ENCODE peak calls at places on chromosomes 13 and 19, in five cellular contexts. W, T, H, V and P are unnamed samples.
A peak's percentile ranks its signal among the peaks of the same experiment; 100 is the strongest.

GRCh38 chr13:31945202-31945978 is 86.2 kb upstream of the FRY start:
- DNase-seq in W (no peak), T (peak; percentile 79), H (no peak), V (peak; percentile 88), P (no peak)

GRCh38 chr19:49497790-49498106 is 1.5 kb downstream of the RPS11 start:
- DNase-seq in W (no peak), T (no peak), H (no peak), V (no peak), P (no peak)

GRCh38 chr13:99312493-99312883 is 5.3 kb upstream of the GPR183 start:
- DNase-seq in W (no peak), T (no peak), H (no peak), V (no peak), P (peak; percentile 77)

GRCh38 chr13:47672982-47673670 is 327.9 kb downstream of the SUCLA2 start:
- DNase-seq in W (no peak), T (no peak), H (no peak), V (no peak), P (no peak)

GRCh38 chr13:79541426-79542049 is 60.6 kb downstream of the NDFIP2 start:
- DNase-seq in W (peak; percentile 85), T (no peak), H (peak; percentile 61), V (no peak), P (no peak)

GRCh38 chr19:7268737-7269098 is 25.5 kb downstream of the INSR start:
- DNase-seq in W (no peak), T (no peak), H (no peak), V (no peak), P (no peak)

GRCh38 chr19:4638330-4638729 is 986 bp upstream of the TNFAIP8L1 start:
- DNase-seq in W (no peak), T (no peak), H (no peak), V (no peak), P (no peak)

GRCh38 chr13:101626925-101627555 is 174.6 kb downstream of the ITGBL1 start:
- DNase-seq in W (peak; percentile 76), T (no peak), H (peak; percentile 38), V (no peak), P (peak; percentile 61)

GRCh38 chr19:54094601-54095000 is 6.0 kb downstream of the OSCAR start:
- DNase-seq in W (no peak), T (peak; percentile 36), H (no peak), V (no peak), P (no peak)

GRCh38 chr19:54674021-54674617 is 11.3 kb downstream of the LILRB4 start:
- DNase-seq in W (peak; percentile 46), T (no peak), H (no peak), V (no peak), P (no peak)

GRCh38 chr19:29528350-29528945 is 2.7 kb downstream of the VSTM2B start:
- DNase-seq in W (peak; percentile 72), T (peak; percentile 81), H (peak; percentile 11), V (peak; percentile 81), P (no peak)

GRCh38 chr19:55005684-55006488 is 32.2 kb downstream of the GP6 start:
- DNase-seq in W (peak; percentile 82), T (no peak), H (peak; percentile 87), V (no peak), P (peak; percentile 40)

GRCh38 chr19:15178629-15179308 is 22.0 kb downstream of the NOTCH3 start:
- DNase-seq in W (no peak), T (no peak), H (no peak), V (no peak), P (no peak)

GRCh38 chr19:32874605-32875004 is 5.0 kb upstream of the SLC7A9 start:
- DNase-seq in W (no peak), T (no peak), H (no peak), V (no peak), P (no peak)

GRCh38 chr13:79485014-79485441 is 4.1 kb downstream of the NDFIP2 start:
- DNase-seq in W (no peak), T (no peak), H (no peak), V (no peak), P (no peak)

GRCh38 chr19:14450168-14450874 is 17.2 kb downstream of the PKN1 start:
- DNase-seq in W (peak; percentile 62), T (peak; percentile 78), H (peak; percentile 50), V (no peak), P (no peak)

GRCh38 chr13:34506796-34507195 is 435.3 kb upstream of the NBEA start:
- DNase-seq in W (no peak), T (no peak), H (no peak), V (no peak), P (no peak)

GRCh38 chr19:34295103-34295502 is 40.7 kb downstream of the GARRE1 start:
- DNase-seq in W (no peak), T (no peak), H (no peak), V (no peak), P (no peak)

DNA sequence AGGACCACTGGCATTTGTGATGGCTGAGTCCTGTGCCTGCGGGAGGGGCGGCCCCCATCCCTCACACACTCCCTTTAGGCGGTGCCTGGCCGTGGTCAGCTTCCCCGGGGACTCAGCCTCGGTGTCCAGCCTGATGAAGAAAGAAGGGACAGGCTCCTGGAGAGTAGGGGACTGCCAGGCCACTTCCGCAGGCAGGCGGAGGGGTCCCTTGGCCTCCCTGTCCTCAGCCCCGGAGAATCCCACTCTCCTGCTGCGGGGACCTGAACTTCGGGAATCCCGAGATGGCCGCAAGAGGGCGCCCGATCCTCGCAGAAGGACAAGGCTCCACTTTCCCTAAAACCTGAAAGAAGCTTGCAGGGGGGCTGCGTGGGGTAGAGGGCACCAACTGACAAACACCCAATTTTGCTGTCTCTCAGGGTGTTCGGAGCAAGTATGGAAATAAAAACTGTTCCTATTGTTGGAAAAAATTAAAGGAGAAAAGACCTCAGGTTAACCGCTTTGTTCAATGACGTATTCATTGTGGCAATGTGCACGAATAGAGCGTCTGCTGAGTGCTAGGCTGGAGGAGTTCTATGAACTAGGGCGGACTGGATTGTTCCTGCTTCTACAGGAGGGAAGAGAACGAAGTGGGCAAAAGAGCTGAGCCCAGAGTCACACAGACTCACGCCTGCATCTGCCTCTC is 297.3 kb downstream of the ZNF536 start:
- DNase-seq in W (peak; percentile 31), T (peak; percentile 88), H (peak; percentile 12), V (peak; percentile 93), P (peak; percentile 28)
- H3K4me3 ChIP-seq in W (no peak overlapping the region), T (no peak overlapping the region), H (no peak overlapping the region), V (no peak overlapping the region), P (no peak overlapping the region)

DNA sequence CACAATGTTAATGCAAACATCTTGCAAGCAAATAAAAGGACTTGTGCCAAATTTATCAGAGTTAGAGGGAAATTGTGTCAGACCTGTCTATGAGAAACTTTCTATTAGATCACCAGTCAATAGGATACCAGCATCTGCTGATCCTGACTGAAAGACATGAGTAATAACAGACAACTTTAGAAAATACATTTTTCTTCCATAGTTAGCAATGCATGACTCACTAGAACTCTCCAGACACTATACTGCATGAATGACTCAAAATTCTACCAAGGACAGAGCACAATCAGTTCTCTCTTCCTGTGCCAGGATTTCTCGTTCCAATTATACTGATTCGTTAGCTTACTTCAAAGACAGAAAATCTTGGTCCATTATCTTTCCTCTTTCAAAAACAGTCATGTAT is 83.4 kb upstream of the FNDC3A start:
- DNase-seq in W (peak; percentile 46), T (no peak), H (no peak), V (no peak), P (no peak)
- H3K27ac ChIP-seq in W (no peak overlapping the region), T (no peak overlapping the region), H (no peak overlapping the region), V (peak overlapping the region; percentile 13), P (no peak overlapping the region)

DNA sequence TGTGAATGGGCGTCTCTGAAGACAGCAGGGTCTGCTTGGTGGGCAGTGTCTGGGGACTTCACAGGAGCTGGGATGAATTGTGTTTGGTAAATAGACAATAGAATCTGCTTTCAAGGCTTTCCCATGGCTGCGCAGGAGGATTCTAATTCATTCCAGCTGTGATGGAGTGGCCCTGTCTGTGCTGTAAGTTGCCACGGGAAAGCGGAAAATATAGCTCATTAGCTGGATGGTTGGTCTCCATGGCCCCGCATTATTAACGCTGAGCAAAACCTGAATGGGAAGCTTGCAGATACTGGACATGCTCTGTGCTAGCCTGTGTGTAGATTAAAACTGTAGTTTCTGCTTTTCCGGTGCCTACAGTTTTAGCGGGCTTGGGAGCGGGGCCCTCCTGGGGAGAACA is 15.6 kb upstream of the C1QTNF9 start:
- DNase-seq in W (no peak), T (no peak), H (no peak), V (no peak), P (no peak)
- H3K36me3 ChIP-seq in W (peaks cover 96% of the 10 kb centered on the region), T (no peaks in the 10 kb centered on the region), H (peaks cover 96% of the 10 kb centered on the region), V (peaks cover 97% of the 10 kb centered on the region), P (peaks cover 94% of the 10 kb centered on the region)

GRCh38 chr19:38691938-38692457 is 44.5 kb downstream of the ACTN4 start:
- DNase-seq in W (no peak), T (peak; percentile 95), H (no peak), V (peak; percentile 52), P (no peak)

GRCh38 chr19:38693380-38694223 is 46.2 kb downstream of the ACTN4 start:
- DNase-seq in W (peak; percentile 77), T (no peak), H (peak; percentile 56), V (no peak), P (no peak)

GRCh38 chr19:38690832-38691231 is 43.4 kb downstream of the ACTN4 start:
- DNase-seq in W (no peak), T (no peak), H (no peak), V (no peak), P (no peak)

GRCh38 chr19:38690146-38690545 is 42.7 kb downstream of the ACTN4 start:
- DNase-seq in W (no peak), T (no peak), H (no peak), V (no peak), P (no peak)

DNA sequence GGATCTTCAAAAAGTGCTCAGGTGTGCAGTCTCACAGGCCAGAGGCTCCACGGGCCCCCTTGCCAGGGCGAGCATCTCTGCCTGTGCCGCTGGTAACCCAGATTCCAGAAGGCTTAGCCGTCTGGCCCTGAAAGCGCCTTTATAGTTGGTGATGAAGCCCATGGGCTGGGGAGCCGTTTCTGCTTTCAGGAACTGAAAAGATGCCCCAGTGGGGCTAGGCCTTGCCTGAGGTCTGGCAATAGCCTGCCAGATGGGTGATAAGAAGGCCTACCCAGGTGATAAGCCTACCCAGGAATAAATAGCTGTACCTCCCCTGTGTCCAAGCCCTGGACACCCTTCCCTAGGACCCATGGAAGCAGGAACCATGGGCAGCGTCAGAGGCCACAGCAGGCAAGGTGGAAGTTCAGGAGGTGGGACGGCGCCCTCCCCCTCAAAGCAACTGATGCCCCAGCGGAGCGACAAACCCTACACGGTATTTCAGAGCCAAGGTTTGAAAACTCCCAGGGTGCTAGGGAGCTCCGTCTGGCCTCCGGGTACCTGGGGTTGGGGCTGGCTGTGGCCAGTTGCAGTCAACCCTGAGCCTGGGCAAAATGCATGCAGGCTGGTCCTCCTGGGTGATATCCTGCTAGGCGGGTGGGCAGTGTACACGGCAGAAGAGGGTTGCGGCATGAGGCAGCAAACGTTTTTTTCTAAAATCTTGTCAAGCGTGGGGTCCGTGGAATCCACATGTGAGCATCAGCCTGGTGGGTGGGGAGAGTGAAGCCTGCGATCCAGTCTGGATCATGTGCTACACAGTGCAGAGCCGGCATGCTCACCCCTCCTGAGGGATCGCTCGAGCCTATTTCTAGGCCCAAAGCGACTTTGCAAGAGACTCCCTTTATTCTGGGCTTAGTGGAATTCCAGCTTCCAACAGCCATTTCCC is 45.3 kb downstream of the ACTN4 start:
- DNase-seq in W (no peak), T (no peak), H (no peak), V (peak; percentile 50), P (no peak)
- H3K4me3 ChIP-seq in W (peak overlapping the region; percentile 41), T (no peak overlapping the region), H (no peak overlapping the region), V (no peak overlapping the region), P (no peak overlapping the region)